ENCODE peak calls at places on chromosomes 7 and 10, in nine cellular contexts. T is RPMI7951; L is HuH-7.5; N is GM20000; A is midbrain; Z is stimulated activated CD4-positive, alpha-beta T cell treated with anti-CD3 and anti-CD28 coated beads, Interleukin-1b, Interleukin-23, amount 100 ng/mL, for 48 hours; P is activated T-cell treated with anti-CD3 and anti-CD28 coated beads for 48 hours; I is progenitor cell of endocrine pancreas; M is HT-29. F is an unnamed sample.

GRCh38 chr7:135962802-135963201 is 14.4 kb downstream of the MTPN start:
- DNase-seq in I (no peak), T (no peak), N (no peak), A (no peak), M (no peak), P (no peak), L (no peak), Z (no peak), F (no peak)

GRCh38 chr10:127254276-127254675 is 57.9 kb upstream of the INSYN2A start:
- DNase-seq in Z (no peak), M (no peak), L (no peak), T (no peak), A (no peak), N (no peak), P (no peak), I (no peak), F (no peak)

GRCh38 chr10:72272689-72273409 is 875 bp upstream of the DDIT4 start:
- DNase-seq in T (peak; percentile 91), M (peak; percentile 88), Z (peak; percentile 52), N (peak; percentile 70), I (peak; percentile 46), L (peak; percentile 65), P (peak; percentile 53), A (peak; percentile 91), F (peak; percentile 94)

GRCh38 chr10:124629410-124629809 is 114.8 kb downstream of the FAM53B start:
- DNase-seq in T (no peak), P (no peak), A (peak; percentile 79), N (no peak), M (no peak), Z (no peak), L (no peak), I (no peak), F (peak; percentile 90)

GRCh38 chr7:78368781-78369180 is 570.2 kb downstream of the PHTF2 start:
- DNase-seq in Z (no peak), P (no peak), N (no peak), I (no peak), A (no peak), T (no peak), L (no peak), M (no peak), F (no peak)

GRCh38 chr10:15245530-15245929 is 77.0 kb upstream of the NMT2 start:
- DNase-seq in A (no peak), P (peak; percentile 12), N (no peak), M (peak; percentile 30), Z (peak; percentile 6), T (peak; percentile 31), L (no peak), I (no peak), F (no peak)

GRCh38 chr10:51918451-51918850 is 219.1 kb upstream of the CSTF2T start:
- DNase-seq in M (no peak), A (peak; percentile 55), T (no peak), I (no peak), Z (no peak), N (no peak), L (no peak), P (no peak), F (no peak)

GRCh38 chr7:116953372-116953726 is at the start of gene ST7:
- DNase-seq in M (peak; percentile 88), N (peak; percentile 79), T (peak; percentile 76), A (peak; percentile 63), L (peak; percentile 35), I (peak; percentile 27), Z (peak; percentile 66), P (peak; percentile 65), F (peak; percentile 59)

GRCh38 chr10:21238044-21238443 is 287.4 kb downstream of the SKIDA1 start:
- DNase-seq in M (no peak), N (no peak), I (no peak), Z (no peak), P (no peak), T (no peak), A (no peak), L (no peak), F (no peak)

F was measured in pons.